ENCODE peak calls at places on chromosomes 6 and 20, in seven cellular contexts. G is activated gamma-delta T cell treated with Interleukin-2 at 50 U/mL for 16 hours; C is neural progenitor cell; M is nephron progenitor cell; L is stimulated activated CD8-positive, alpha-beta memory T cell treated with anti-CD3 and anti-CD28 coated beads, Interleukin-2, amount 100 ng/mL, for 48 hours; I is GM12892; Q is cardiac fibroblast. N is an unnamed sample.

GRCh38 chr20:32077192-32077591 is 25.1 kb downstream of the HCK start:
- DNase-seq in C (no peak), G (no peak), I (no peak), M (no peak), L (no peak), Q (no peak), N (peak)

GRCh38 chr6:170086639-170087420 is 204.0 kb downstream of the DLL1 start:
- DNase-seq in G (peak), Q (no peak), L (no peak), M (no peak), I (no peak), C (no peak), N (no peak)

GRCh38 chr6:38413097-38413800 is 226.5 kb downstream of the BTBD9 start:
- DNase-seq in I (no peak), L (no peak), M (no peak), C (no peak), Q (peak), G (no peak), N (no peak)

GRCh38 chr6:155629652-155630051 is 174.0 kb upstream of the NOX3 start:
- DNase-seq in M (no peak), G (no peak), I (no peak), Q (no peak), L (no peak), C (no peak), N (no peak)

GRCh38 chr20:61115627-61116026 is 136.4 kb upstream of the CDH4 start:
- DNase-seq in L (no peak), G (no peak), I (no peak), Q (no peak), C (peak), M (no peak), N (peak)

GRCh38 chr20:57573176-57573575 is 12.3 kb downstream of the PCK1 start:
- DNase-seq in I (no peak), Q (no peak), M (no peak), C (no peak), L (no peak), G (no peak), N (no peak)

GRCh38 chr6:17013701-17014100 is 88.1 kb upstream of the STMND1 start:
- DNase-seq in C (no peak), I (no peak), Q (peak), M (no peak), L (no peak), G (no peak), N (no peak)

GRCh38 chr20:10255846-10256245 is 37.2 kb downstream of the SNAP25 start:
- DNase-seq in M (no peak), I (no peak), L (no peak), G (no peak), C (no peak), Q (no peak), N (no peak)

GRCh38 chr20:25739615-25740320 is 43.1 kb upstream of the ZNF337 start:
- DNase-seq in I (no peak), Q (peak), L (no peak), C (no peak), M (no peak), G (no peak), N (no peak)

N was measured in hippocampal formation.